ENCODE peak calls at places on chromosomes 2 and 18, in nine cellular contexts. P is foreskin fibroblast; M is HCT116; F is T1000; O is activated naive CD4-positive, alpha-beta T cell; C is amniotic stem cell; D is stimulated activated naive CD4-positive, alpha-beta T cell; Y is stimulated activated CD4-positive, alpha-beta T cell treated with anti-CD3 and anti-CD28 coated beads, Interleukin-15, amount 100 ng/mL, for 48 hours; U is globus pallidus. S is an unnamed sample.

GRCh38 chr18:76384861-76385680 is 110.0 kb downstream of the ZNF516 start:
- DNase-seq in P (no peak), M (no peak), F (no peak), O (no peak), C (no peak), D (no peak), Y (no peak), U (no peak), S (no peak)

GRCh38 chr2:99974275-99974674 is 168.1 kb downstream of the AFF3 start:
- DNase-seq in P (no peak), M (no peak), F (no peak), O (no peak), C (no peak), D (no peak), Y (no peak), U (no peak), S (no peak)

GRCh38 chr2:134189009-134189717 is 64.7 kb upstream of the MGAT5 start:
- DNase-seq in P (peak), M (peak), F (no peak), O (no peak), C (no peak), D (no peak), Y (no peak), U (no peak), S (peak)

GRCh38 chr2:176514805-176515500 is 245.7 kb downstream of the MTX2 start:
- DNase-seq in P (no peak), M (no peak), F (no peak), O (no peak), C (no peak), D (no peak), Y (no peak), U (no peak), S (no peak)

GRCh38 chr2:43057026-43057741 is 169.2 kb downstream of the ZFP36L2 start:
- DNase-seq in P (no peak), M (no peak), F (peak), O (no peak), C (no peak), D (no peak), Y (no peak), U (peak), S (peak)

GRCh38 chr18:79600596-79600995 is 79.0 kb upstream of the CTDP1 start:
- DNase-seq in P (no peak), M (no peak), F (no peak), O (no peak), C (no peak), D (no peak), Y (no peak), U (no peak), S (no peak)

GRCh38 chr2:162079514-162079913 is 5.5 kb upstream of the DPP4 start:
- DNase-seq in P (no peak), M (no peak), F (no peak), O (no peak), C (no peak), D (no peak), Y (no peak), U (no peak), S (no peak)

GRCh38 chr2:118815314-118815713 is 32.1 kb downstream of the EN1 start:
- DNase-seq in P (no peak), M (no peak), F (no peak), O (no peak), C (no peak), D (no peak), Y (no peak), U (no peak), S (no peak)

GRCh38 chr2:238986491-238987351 is 138.8 kb downstream of the TWIST2 start:
- DNase-seq in P (no peak), M (no peak), F (no peak), O (no peak), C (no peak), D (no peak), Y (no peak), U (no peak), S (no peak)

GRCh38 chr2:195861821-195862220 is 204.8 kb downstream of the SLC39A10 start:
- DNase-seq in P (no peak), M (no peak), F (no peak), O (no peak), C (no peak), D (no peak), Y (no peak), U (no peak), S (no peak)

GRCh38 chr2:190023860-190024259 is 38.7 kb downstream of the MSTN start:
- DNase-seq in P (peak), M (peak), F (no peak), O (no peak), C (peak), D (no peak), Y (no peak), U (peak), S (no peak)

GRCh38 chr2:181615086-181615635 is 41.7 kb downstream of the CERKL start:
- DNase-seq in P (no peak), M (no peak), F (no peak), O (no peak), C (no peak), D (no peak), Y (no peak), U (no peak), S (no peak)

GRCh38 chr2:224185023-224185601 is 146.0 kb upstream of the SERPINE2 start:
- DNase-seq in P (no peak), M (no peak), F (no peak), O (no peak), C (no peak), D (no peak), Y (no peak), U (no peak), S (no peak)

GRCh38 chr2:219641390-219642063 is 14.1 kb downstream of the SLC4A3 start:
- DNase-seq in P (no peak), M (no peak), F (no peak), O (no peak), C (no peak), D (no peak), Y (no peak), U (no peak), S (no peak)

GRCh38 chr2:224869601-224870000 is 153.4 kb upstream of the CCDC195 start:
- DNase-seq in P (peak), M (no peak), F (peak), O (no peak), C (peak), D (no peak), Y (no peak), U (no peak), S (no peak)

GRCh38 chr2:1653956-1654695 is 90.2 kb downstream of the PXDN start:
- DNase-seq in P (peak), M (no peak), F (no peak), O (no peak), C (peak), D (no peak), Y (no peak), U (no peak), S (no peak)